ENCODE peak calls at places on chromosomes 11 and 22, in seven cellular contexts. R is naive B cell, C is RWPE1, Q is HuH-7, T is A549, U is AG04450, I is mesendoderm. S is an unnamed sample.

GRCh38 chr11:28517621-28518020 is 409.4 kb downstream of the METTL15 start:
- DNase-seq in R (no peak), C (no peak), Q (no peak), T (no peak), U (no peak), I (no peak), S (no peak)

GRCh38 chr11:70951139-70951804 is 301.1 kb downstream of the SHANK2 start:
- DNase-seq in R (no peak), C (no peak), Q (no peak), T (no peak), U (no peak), I (no peak), S (no peak)

GRCh38 chr11:65416341-65417185 is 6.0 kb upstream of the NEAT1 start:
- DNase-seq in R (peak), C (peak), Q (peak), T (peak), U (no peak), I (peak), S (peak)

GRCh38 chr11:122817121-122817520 is 21.2 kb upstream of the CRTAM start:
- DNase-seq in R (no peak), C (peak), Q (no peak), T (no peak), U (no peak), I (no peak), S (no peak)

GRCh38 chr11:47236482-47236881 is 12.1 kb downstream of the ACP2 start:
- DNase-seq in R (no peak), C (no peak), Q (no peak), T (no peak), U (no peak), I (no peak), S (no peak)

GRCh38 chr11:70952171-70952570 is 300.2 kb downstream of the SHANK2 start:
- DNase-seq in R (no peak), C (no peak), Q (no peak), T (no peak), U (no peak), I (no peak), S (no peak)

GRCh38 chr22:23583836-23584235 is 3.7 kb upstream of the IGLL1 start:
- DNase-seq in R (peak), C (no peak), Q (no peak), T (no peak), U (no peak), I (no peak), S (no peak)

GRCh38 chr22:46183733-46184132 is 33.4 kb downstream of the PPARA start:
- DNase-seq in R (no peak), C (no peak), Q (no peak), T (no peak), U (no peak), I (no peak), S (no peak)

GRCh38 chr22:44697423-44698179 is 4.4 kb upstream of the PRR5 start:
- DNase-seq in R (peak), C (peak), Q (peak), T (peak), U (peak), I (peak), S (peak)

GRCh38 chr11:73995247-73995646 is 12.6 kb upstream of the UCP2 start:
- DNase-seq in R (peak), C (no peak), Q (no peak), T (no peak), U (no peak), I (peak), S (no peak)

GRCh38 chr22:27110985-27111451 is 453.6 kb downstream of the MIAT start:
- DNase-seq in R (no peak), C (no peak), Q (no peak), T (peak), U (no peak), I (peak), S (peak)

GRCh38 chr11:68798221-68798813 is 43.4 kb downstream of the CPT1A start:
- DNase-seq in R (peak), C (no peak), Q (peak), T (no peak), U (no peak), I (peak), S (no peak)

GRCh38 chr11:80637011-80637410 is 1196.2 kb upstream of the TENM4 start:
- DNase-seq in R (no peak), C (no peak), Q (no peak), T (no peak), U (no peak), I (no peak), S (no peak)

GRCh38 chr11:119699227-119699626 is 29.8 kb downstream of the NECTIN1 start:
- DNase-seq in R (no peak), C (no peak), Q (peak), T (no peak), U (no peak), I (no peak), S (peak)

GRCh38 chr11:68312117-68312779 is at the start of gene LRP5:
- DNase-seq in R (no peak), C (peak), Q (peak), T (no peak), U (no peak), I (no peak), S (peak)

GRCh38 chr11:100670140-100670539 is 16.9 kb upstream of the ARHGAP42 start:
- DNase-seq in R (no peak), C (no peak), Q (no peak), T (no peak), U (no peak), I (peak), S (no peak)

GRCh38 chr22:44890416-44891292 is 119.2 kb downstream of the PHF21B start:
- DNase-seq in R (no peak), C (no peak), Q (no peak), T (no peak), U (no peak), I (no peak), S (no peak)

GRCh38 chr11:121091492-121092179 is 9.4 kb upstream of the TECTA start:
- DNase-seq in R (no peak), C (no peak), Q (peak), T (no peak), U (no peak), I (no peak), S (no peak)

GRCh38 chr11:125451400-125452124 is 44.5 kb downstream of the FEZ1 start:
- DNase-seq in R (no peak), C (no peak), Q (no peak), T (no peak), U (no peak), I (peak), S (no peak)

GRCh38 chr11:86488553-86488952 is 113.9 kb downstream of the CCDC81 start:
- DNase-seq in R (no peak), C (no peak), Q (no peak), T (no peak), U (no peak), I (no peak), S (no peak)